ENCODE peak calls at places on chromosomes 5 and 9, in ten cellular contexts. G is HS-27A, B is lower leg skin, F is lower lobe of right lung, I is cardiac muscle cell, D is PC-3, V is WTC11, A is M059J, S is KG1, X is HTR-8/SVneo. C is an unnamed sample.

GRCh38 chr9:30197954-30198353 is 2186.5 kb upstream of the ACO1 start:
- DNase-seq in G (no peak), D (peak; percentile 25), B (no peak), I (no peak), S (no peak), A (peak; percentile 36), V (no peak), F (no peak), X (no peak), C (no peak)

GRCh38 chr9:2132484-2133082 is 117.4 kb downstream of the SMARCA2 start:
- DNase-seq in I (peak; percentile 74), G (no peak), D (peak; percentile 51), V (no peak), F (no peak), X (peak; percentile 25), B (no peak), S (no peak), A (peak; percentile 22), C (peak; percentile 6)

GRCh38 chr9:134167530-134167931 is 3.2 kb upstream of the RNU6ATAC start:
- DNase-seq in F (no peak), D (peak; percentile 43), I (no peak), A (peak; percentile 91), B (no peak), X (no peak), G (no peak), V (no peak), S (no peak), C (no peak)

GRCh38 chr9:74499111-74499601 is 2.0 kb downstream of the RORB start:
- DNase-seq in F (no peak), S (no peak), A (peak; percentile 2), B (no peak), I (peak; percentile 30), V (peak; percentile 30), D (no peak), G (no peak), X (no peak), C (no peak)

GRCh38 chr5:24635217-24635616 is 9.6 kb downstream of the CDH10 start:
- DNase-seq in S (no peak), I (no peak), B (no peak), F (no peak), A (no peak), V (no peak), G (no peak), D (no peak), X (no peak), C (no peak)

GRCh38 chr9:136505406-136506403 is 22.9 kb upstream of the SEC16A start:
- DNase-seq in B (no peak), X (no peak), D (no peak), G (no peak), F (no peak), A (no peak), V (no peak), S (no peak), I (no peak), C (no peak)

GRCh38 chr5:168477060-168477459 is 9.2 kb upstream of the RARS1 start:
- DNase-seq in V (no peak), I (peak; percentile 93), F (no peak), A (peak; percentile 70), X (no peak), D (no peak), B (no peak), G (peak; percentile 47), S (no peak), C (no peak)

GRCh38 chr9:129944501-129945116 is 98.4 kb downstream of the FNBP1 start:
- DNase-seq in X (no peak), I (no peak), B (no peak), D (no peak), F (no peak), V (no peak), S (no peak), G (no peak), A (no peak), C (no peak)

GRCh38 chr5:2991884-2992283 is 240.4 kb upstream of the IRX2 start:
- DNase-seq in F (no peak), B (no peak), V (no peak), X (no peak), G (no peak), I (no peak), D (no peak), S (no peak), A (no peak), C (no peak)

C was measured in NCI-H2227 treated with DMSO at 0.1 percent for 48 hours.